ENCODE peak calls at places on chromosomes 11 and 22, in five cellular contexts. X is hippocampal formation; K is prostate gland; T is neural progenitor cell; J is stimulated activated CD4-positive, alpha-beta T cell treated with anti-CD3 and anti-CD28 coated beads, Interleukin-12 subunit alpha, Interleukin-12 subunit beta, amount 100 ng/mL, for 24 hours. Z is an unnamed sample.

GRCh38 chr22:27424319-27424718 is 377.2 kb downstream of the MN1 start:
- DNase-seq in T (no peak), J (no peak), X (no peak), K (no peak), Z (no peak)

GRCh38 chr11:59706518-59707285 is 6.9 kb downstream of the OR10V1 start:
- DNase-seq in T (no peak), X (no peak), J (no peak), K (no peak), Z (peak; percentile 45)

GRCh38 chr11:73217131-73217809 is 811 bp upstream of the P2RY2 start:
- DNase-seq in T (peak; percentile 12), J (no peak), K (no peak), X (peak; percentile 28), Z (no peak)

GRCh38 chr11:33507967-33508366 is 192.7 kb downstream of the C11orf91 start:
- DNase-seq in T (peak; percentile 28), J (no peak), X (no peak), K (no peak), Z (no peak)

GRCh38 chr11:11782532-11783110 is 59.2 kb upstream of the USP47 start:
- DNase-seq in J (no peak), X (no peak), K (peak; percentile 88), T (no peak), Z (no peak)

GRCh38 chr11:17471501-17471900 is 5.1 kb downstream of the ABCC8 start:
- DNase-seq in J (no peak), T (no peak), K (no peak), X (no peak), Z (no peak)

GRCh38 chr11:111938687-111939160 is 1.6 kb downstream of the DIXDC1 start:
- DNase-seq in K (no peak), X (no peak), T (peak; percentile 40), J (no peak), Z (no peak)

GRCh38 chr11:116073854-116074837 is 569.9 kb upstream of the CADM1 start:
- DNase-seq in J (no peak), T (peak; percentile 73), K (no peak), X (peak; percentile 27), Z (no peak)

GRCh38 chr22:28021998-28022660 is 103.1 kb upstream of the PITPNB start:
- DNase-seq in J (no peak), X (no peak), K (no peak), T (no peak), Z (no peak)

GRCh38 chr11:62923634-62924411 is 2.7 kb upstream of the CHRM1 start:
- DNase-seq in X (no peak), K (peak; percentile 69), T (peak; percentile 81), J (no peak), Z (no peak)

GRCh38 chr11:46120361-46120710 is 918 bp downstream of the PHF21A start:
- DNase-seq in J (no peak), X (no peak), K (no peak), T (peak; percentile 59), Z (peak; percentile 32)

GRCh38 chr11:86395061-86395551 is 20.4 kb downstream of the CCDC81 start:
- DNase-seq in X (peak; percentile 18), T (peak; percentile 18), K (peak; percentile 9), J (no peak), Z (no peak)

GRCh38 chr11:120318906-120319305 is 6.2 kb upstream of the TLCD5 start:
- DNase-seq in T (no peak), X (no peak), K (no peak), J (no peak), Z (no peak)

GRCh38 chr11:15893080-15893492 is 463.3 kb downstream of the SOX6 start:
- DNase-seq in T (no peak), J (no peak), X (no peak), K (peak; percentile 33), Z (no peak)

GRCh38 chr11:81915045-81915444 is 818.6 kb downstream of the FAM181B start:
- DNase-seq in T (no peak), K (no peak), J (no peak), X (no peak), Z (no peak)

GRCh38 chr11:13054278-13054677 is 45.2 kb downstream of the RASSF10 start:
- DNase-seq in T (no peak), K (no peak), J (no peak), X (no peak), Z (no peak)

GRCh38 chr22:27493797-27494196 is 307.8 kb downstream of the MN1 start:
- DNase-seq in X (no peak), K (no peak), T (no peak), J (no peak), Z (no peak)

GRCh38 chr11:71429701-71430100 is 18.5 kb downstream of the DHCR7 start:
- DNase-seq in X (no peak), T (no peak), J (no peak), K (no peak), Z (no peak)

GRCh38 chr22:19419464-19420178 is 11.9 kb downstream of the HIRA start:
- DNase-seq in T (no peak), J (peak; percentile 24), X (no peak), K (no peak), Z (no peak)

GRCh38 chr11:117861151-117862018 is 15.1 kb downstream of the FXYD6 start:
- DNase-seq in X (no peak), K (no peak), J (no peak), T (peak; percentile 94), Z (peak; percentile 14)

GRCh38 chr11:1755344-1756023 is 5.1 kb upstream of the IFITM10 start:
- DNase-seq in K (peak; percentile 48), X (no peak), T (no peak), J (no peak), Z (no peak)

GRCh38 chr11:75286826-75287465 is 46.4 kb downstream of the TPBGL start:
- DNase-seq in K (no peak), J (no peak), X (no peak), T (no peak), Z (no peak)

GRCh38 chr22:19233189-19233661 is 54.7 kb upstream of the SLC25A1 start:
- DNase-seq in K (no peak), T (no peak), X (no peak), J (no peak), Z (no peak)

GRCh38 chr11:116656011-116656410 is 116.8 kb downstream of the BUD13 start:
- DNase-seq in J (no peak), X (no peak), K (no peak), T (no peak), Z (no peak)

GRCh38 chr22:28137036-28137435 is 218.0 kb upstream of the PITPNB start:
- DNase-seq in K (no peak), J (no peak), T (peak; percentile 18), X (no peak), Z (no peak)

GRCh38 chr11:41328324-41328723 is 131.1 kb downstream of the LRRC4C start:
- DNase-seq in X (no peak), T (no peak), K (no peak), J (no peak), Z (no peak)

GRCh38 chr11:114889464-114890065 is 211.2 kb downstream of the NXPE2 start:
- DNase-seq in X (no peak), K (no peak), J (no peak), T (peak; percentile 82), Z (no peak)

GRCh38 chr11:65224939-65225283 is 36.9 kb upstream of the POLA2 start:
- DNase-seq in X (no peak), J (no peak), T (peak; percentile 43), K (no peak), Z (peak; percentile 57)

GRCh38 chr11:128776434-128777284 is 82.8 kb downstream of the FLI1 start:
- DNase-seq in X (no peak), J (no peak), K (no peak), T (peak; percentile 78), Z (no peak)

GRCh38 chr22:30312053-30312452 is 14.7 kb downstream of the TBC1D10A start:
- DNase-seq in K (no peak), J (no peak), T (no peak), X (no peak), Z (peak; percentile 80)